ENCODE peak calls at places on chromosomes 5 and 9, in eight cellular contexts. One of them, this sample, is unnamed.

GRCh38 chr9:107214915-107215314 is 68.2 kb upstream of the RAD23B start:
- DNase-seq in endothelial cell of umbilical vein: no peak
- DNase-seq in HepG2: no peak
- DNase-seq in stomach: no peak
- DNase-seq in K562: no peak
- DNase-seq in uterus: no peak
- DNase-seq in adrenal gland: peak
- DNase-seq in tibial nerve: no peak
- DNase-seq in this sample: no peak

GRCh38 chr9:87750726-87751125 is 24.8 kb downstream of the CTSL start:
- DNase-seq in tibial nerve: no peak
- DNase-seq in stomach: no peak
- DNase-seq in uterus: no peak
- DNase-seq in HepG2: no peak
- DNase-seq in K562: no peak
- DNase-seq in adrenal gland: no peak
- DNase-seq in endothelial cell of umbilical vein: no peak
- DNase-seq in this sample: no peak

GRCh38 chr5:133742370-133743036 is 130.2 kb upstream of the FSTL4 start:
- DNase-seq in tibial nerve: no peak
- DNase-seq in uterus: no peak
- DNase-seq in endothelial cell of umbilical vein: no peak
- DNase-seq in HepG2: no peak
- DNase-seq in stomach: no peak
- DNase-seq in adrenal gland: peak
- DNase-seq in K562: no peak
- DNase-seq in this sample: no peak

GRCh38 chr9:112112519-112112918 is 62.6 kb downstream of the SUSD1 start:
- DNase-seq in stomach: no peak
- DNase-seq in K562: no peak
- DNase-seq in tibial nerve: no peak
- DNase-seq in endothelial cell of umbilical vein: peak
- DNase-seq in uterus: no peak
- DNase-seq in HepG2: no peak
- DNase-seq in adrenal gland: no peak
- DNase-seq in this sample: peak

GRCh38 chr5:179470191-179470590 is 80.2 kb upstream of the RUFY1 start:
- DNase-seq in endothelial cell of umbilical vein: no peak
- DNase-seq in adrenal gland: no peak
- DNase-seq in tibial nerve: no peak
- DNase-seq in HepG2: no peak
- DNase-seq in K562: no peak
- DNase-seq in stomach: no peak
- DNase-seq in uterus: no peak
- DNase-seq in this sample: no peak

GRCh38 chr9:134626576-134627416 is 14.8 kb upstream of the COL5A1 start:
- DNase-seq in K562: no peak
- DNase-seq in HepG2: no peak
- DNase-seq in stomach: no peak
- DNase-seq in endothelial cell of umbilical vein: no peak
- DNase-seq in tibial nerve: peak
- DNase-seq in uterus: peak
- DNase-seq in adrenal gland: no peak
- DNase-seq in this sample: peak

GRCh38 chr5:179732918-179733763 is 519 bp downstream of the MAML1 start:
- DNase-seq in endothelial cell of umbilical vein: peak
- DNase-seq in HepG2: no peak
- DNase-seq in adrenal gland: peak
- DNase-seq in uterus: peak
- DNase-seq in K562: peak
- DNase-seq in tibial nerve: no peak
- DNase-seq in stomach: peak
- DNase-seq in this sample: peak

GRCh38 chr9:123656565-123656964 is 273.4 kb downstream of the DENND1A start:
- DNase-seq in stomach: no peak
- DNase-seq in uterus: no peak
- DNase-seq in endothelial cell of umbilical vein: no peak
- DNase-seq in HepG2: no peak
- DNase-seq in tibial nerve: no peak
- DNase-seq in K562: no peak
- DNase-seq in adrenal gland: no peak
- DNase-seq in this sample: peak

GRCh38 chr9:34862043-34862442 is 96.0 kb upstream of the PHF24 start:
- DNase-seq in K562: no peak
- DNase-seq in stomach: no peak
- DNase-seq in HepG2: no peak
- DNase-seq in adrenal gland: no peak
- DNase-seq in endothelial cell of umbilical vein: no peak
- DNase-seq in uterus: no peak
- DNase-seq in tibial nerve: no peak
- DNase-seq in this sample: no peak

GRCh38 chr5:137605377-137605776 is 106.3 kb upstream of the SPOCK1 start:
- DNase-seq in adrenal gland: no peak
- DNase-seq in tibial nerve: no peak
- DNase-seq in endothelial cell of umbilical vein: peak
- DNase-seq in K562: no peak
- DNase-seq in stomach: no peak
- DNase-seq in uterus: no peak
- DNase-seq in HepG2: no peak
- DNase-seq in this sample: no peak

GRCh38 chr5:83433891-83434290 is 37.7 kb upstream of the VCAN start:
- DNase-seq in stomach: no peak
- DNase-seq in endothelial cell of umbilical vein: no peak
- DNase-seq in K562: no peak
- DNase-seq in adrenal gland: no peak
- DNase-seq in tibial nerve: no peak
- DNase-seq in HepG2: no peak
- DNase-seq in uterus: no peak
- DNase-seq in this sample: no peak

GRCh38 chr9:16809912-16810610 is 60.4 kb downstream of the BNC2 start:
- DNase-seq in adrenal gland: no peak
- DNase-seq in endothelial cell of umbilical vein: no peak
- DNase-seq in tibial nerve: no peak
- DNase-seq in HepG2: no peak
- DNase-seq in uterus: no peak
- DNase-seq in stomach: no peak
- DNase-seq in K562: no peak
- DNase-seq in this sample: no peak
- TF ChIP-seq POLR2A in adrenal gland: no peak
- TF ChIP-seq POLR2A in endothelial cell of umbilical vein: no peak
- TF ChIP-seq POLR2A in tibial nerve: no peak
- TF ChIP-seq POLR2A in HepG2: no peak
- TF ChIP-seq POLR2A in uterus: no peak
- TF ChIP-seq POLR2A in stomach: no peak
- TF ChIP-seq POLR2A in K562: no peak
- TF ChIP-seq POLR2A in this sample: no peak

DNA sequence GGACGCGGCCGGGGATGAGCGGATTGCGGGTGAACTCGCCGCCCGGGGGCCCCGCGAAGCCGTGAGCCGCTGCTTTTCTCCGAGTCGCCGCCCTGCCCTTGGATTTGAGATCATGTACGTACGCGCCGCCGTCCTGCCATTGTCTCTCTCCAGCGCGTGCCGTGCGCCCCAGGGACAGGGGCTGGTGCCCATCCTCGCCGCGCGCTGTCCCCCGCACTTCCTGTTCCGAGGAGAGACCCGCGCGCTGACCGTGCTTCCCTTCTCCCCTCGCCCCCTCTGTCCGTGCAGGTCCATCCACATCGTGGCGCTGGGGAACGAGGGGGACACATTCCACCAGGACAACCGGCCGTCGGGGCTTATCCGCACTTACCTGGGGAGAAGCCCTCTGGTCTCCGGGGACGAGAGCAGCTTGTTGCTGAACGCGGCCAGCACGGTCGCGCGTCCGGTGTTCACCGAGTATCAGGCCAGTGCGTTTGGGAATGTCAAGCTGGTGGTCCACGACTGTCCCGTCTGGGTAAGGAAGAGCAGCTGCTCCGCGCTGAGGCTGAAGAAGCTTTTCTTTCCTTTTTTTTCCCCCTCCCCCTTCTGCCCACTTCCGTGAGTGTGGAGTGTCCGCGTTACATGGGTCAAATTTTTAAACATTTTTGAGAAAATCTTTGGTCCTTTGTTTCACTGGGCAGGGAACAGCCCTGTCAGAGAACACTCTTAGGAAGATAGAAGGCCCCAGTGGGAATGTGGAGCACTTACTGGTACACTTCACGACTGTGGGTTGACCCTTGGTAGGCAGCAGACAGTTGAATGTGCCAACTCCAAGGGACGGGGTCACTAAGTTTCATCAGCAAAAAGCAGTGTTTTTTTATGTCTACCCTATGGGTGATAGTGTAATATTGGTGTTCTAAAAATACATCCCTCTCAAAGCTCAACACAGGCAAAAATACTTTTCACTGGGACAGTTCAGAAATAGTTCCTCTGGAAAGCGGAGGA is 727 bp downstream of the RHOBTB3 start:
- DNase-seq in adrenal gland: peak
- DNase-seq in K562: peak
- DNase-seq in endothelial cell of umbilical vein: peak
- DNase-seq in uterus: peak
- DNase-seq in HepG2: peak
- DNase-seq in stomach: peak
- DNase-seq in tibial nerve: peak
- DNase-seq in this sample: no peak
- TF ChIP-seq POLR2A in adrenal gland: no peak
- TF ChIP-seq POLR2A in K562: no peak
- TF ChIP-seq POLR2A in endothelial cell of umbilical vein: no peak
- TF ChIP-seq POLR2A in uterus: no peak
- TF ChIP-seq POLR2A in HepG2: no peak
- TF ChIP-seq POLR2A in stomach: no peak
- TF ChIP-seq POLR2A in tibial nerve: peak
- TF ChIP-seq POLR2A in this sample: no peak

GRCh38 chr9:127915325-127915752 is 1.5 kb downstream of the ST6GALNAC4 start:
- DNase-seq in adrenal gland: no peak
- DNase-seq in tibial nerve: no peak
- DNase-seq in uterus: no peak
- DNase-seq in HepG2: no peak
- DNase-seq in K562: peak
- DNase-seq in endothelial cell of umbilical vein: no peak
- DNase-seq in stomach: no peak
- DNase-seq in this sample: no peak

GRCh38 chr9:127917603-127918002 is 762 bp upstream of the ST6GALNAC4 start:
- DNase-seq in endothelial cell of umbilical vein: no peak
- DNase-seq in tibial nerve: no peak
- DNase-seq in HepG2: no peak
- DNase-seq in adrenal gland: no peak
- DNase-seq in K562: no peak
- DNase-seq in uterus: no peak
- DNase-seq in stomach: no peak
- DNase-seq in this sample: no peak

GRCh38 chr9:127918201-127919107 is 1.6 kb upstream of the ST6GALNAC4 start:
- DNase-seq in HepG2: no peak
- DNase-seq in K562: peak
- DNase-seq in adrenal gland: peak
- DNase-seq in stomach: no peak
- DNase-seq in uterus: no peak
- DNase-seq in endothelial cell of umbilical vein: peak
- DNase-seq in tibial nerve: no peak
- DNase-seq in this sample: no peak

GRCh38 chr9:127915801-127916664 is 808 bp downstream of the ST6GALNAC4 start:
- DNase-seq in uterus: no peak
- DNase-seq in adrenal gland: no peak
- DNase-seq in tibial nerve: no peak
- DNase-seq in HepG2: no peak
- DNase-seq in endothelial cell of umbilical vein: peak
- DNase-seq in stomach: no peak
- DNase-seq in K562: peak
- DNase-seq in this sample: no peak

GRCh38 chr9:127916665-127917581 is at the start of gene ST6GALNAC4:
- DNase-seq in uterus: peak
- DNase-seq in K562: peak
- DNase-seq in HepG2: peak
- DNase-seq in adrenal gland: peak
- DNase-seq in endothelial cell of umbilical vein: peak
- DNase-seq in tibial nerve: peak
- DNase-seq in stomach: peak
- DNase-seq in this sample: peak
- TF ChIP-seq POLR2A in uterus: peak
- TF ChIP-seq POLR2A in K562: peak
- TF ChIP-seq POLR2A in HepG2: no peak
- TF ChIP-seq POLR2A in adrenal gland: no peak
- TF ChIP-seq POLR2A in endothelial cell of umbilical vein: peak
- TF ChIP-seq POLR2A in tibial nerve: peak
- TF ChIP-seq POLR2A in stomach: no peak
- TF ChIP-seq POLR2A in this sample: peak

GRCh38 chr5:54876-55569 is 36.9 kb upstream of the PLEKHG4B start:
- DNase-seq in endothelial cell of umbilical vein: no peak
- DNase-seq in adrenal gland: no peak
- DNase-seq in uterus: no peak
- DNase-seq in tibial nerve: no peak
- DNase-seq in HepG2: no peak
- DNase-seq in stomach: no peak
- DNase-seq in K562: no peak
- DNase-seq in this sample: no peak

GRCh38 chr5:50724-51499 is 41.1 kb upstream of the PLEKHG4B start:
- DNase-seq in K562: no peak
- DNase-seq in endothelial cell of umbilical vein: no peak
- DNase-seq in tibial nerve: no peak
- DNase-seq in uterus: no peak
- DNase-seq in adrenal gland: no peak
- DNase-seq in stomach: no peak
- DNase-seq in HepG2: no peak
- DNase-seq in this sample: no peak

GRCh38 chr5:54175-54730 is 37.7 kb upstream of the PLEKHG4B start:
- DNase-seq in uterus: no peak
- DNase-seq in tibial nerve: no peak
- DNase-seq in stomach: no peak
- DNase-seq in adrenal gland: no peak
- DNase-seq in endothelial cell of umbilical vein: no peak
- DNase-seq in HepG2: no peak
- DNase-seq in K562: no peak
- DNase-seq in this sample: no peak

GRCh38 chr5:51500-51823 is 40.5 kb upstream of the PLEKHG4B start:
- DNase-seq in HepG2: no peak
- DNase-seq in K562: no peak
- DNase-seq in endothelial cell of umbilical vein: no peak
- DNase-seq in adrenal gland: no peak
- DNase-seq in uterus: no peak
- DNase-seq in stomach: no peak
- DNase-seq in tibial nerve: no peak
- DNase-seq in this sample: no peak

DNA sequence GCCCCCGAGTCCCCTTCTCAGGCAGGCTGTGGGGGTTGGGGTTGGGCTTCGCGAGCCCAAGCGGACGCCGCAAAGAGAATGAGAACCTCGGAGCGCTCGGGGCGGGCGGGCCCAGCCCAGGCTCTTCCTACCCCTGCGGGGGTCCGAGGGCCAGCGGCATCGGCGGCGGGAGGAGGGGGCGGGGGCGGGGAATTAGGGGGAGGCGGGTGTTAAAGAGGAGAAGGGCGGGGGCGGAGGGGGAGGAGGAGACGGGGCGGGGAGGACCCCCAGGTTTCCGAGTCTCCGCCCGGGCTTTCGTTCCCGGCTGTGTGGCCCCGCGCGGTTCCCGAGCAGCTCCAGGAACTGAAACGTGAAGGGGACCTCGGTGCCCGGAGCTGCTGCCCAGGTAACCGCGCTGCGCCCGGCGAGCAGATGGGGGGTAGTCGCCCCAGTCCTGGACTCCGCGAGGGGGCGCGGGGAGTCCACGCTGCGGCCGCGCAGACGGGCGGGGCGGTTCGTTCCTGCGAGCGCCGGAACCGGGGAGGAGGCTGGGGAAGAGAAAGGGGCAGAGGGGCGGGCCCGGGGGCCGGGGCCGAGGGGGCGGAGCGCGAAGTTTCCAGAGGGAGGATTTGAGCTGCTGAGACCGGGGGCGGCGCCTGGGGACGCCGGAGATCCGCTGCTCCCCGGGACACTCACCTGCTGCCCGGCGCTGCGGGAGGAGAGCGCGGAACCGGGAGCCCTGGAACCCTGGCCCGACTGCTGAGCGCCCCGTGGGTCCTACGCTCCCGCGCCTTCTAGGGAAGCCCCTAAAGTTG is 38.4 kb upstream of the PLEKHG4B start:
- DNase-seq in HepG2: no peak
- DNase-seq in tibial nerve: no peak
- DNase-seq in stomach: peak
- DNase-seq in adrenal gland: peak
- DNase-seq in K562: peak
- DNase-seq in uterus: no peak
- DNase-seq in endothelial cell of umbilical vein: no peak
- DNase-seq in this sample: no peak
- TF ChIP-seq POLR2A in HepG2: no peak
- TF ChIP-seq POLR2A in tibial nerve: no peak
- TF ChIP-seq POLR2A in stomach: no peak
- TF ChIP-seq POLR2A in adrenal gland: no peak
- TF ChIP-seq POLR2A in K562: no peak
- TF ChIP-seq POLR2A in uterus: no peak
- TF ChIP-seq POLR2A in endothelial cell of umbilical vein: no peak
- TF ChIP-seq POLR2A in this sample: no peak